ENCODE peak calls at places on chromosomes 12 and 14, in nine cellular contexts. A is A549, J is stomach, V is uterus, P is heart left ventricle, C is Peyer's patch, L is upper lobe of left lung, H is body of pancreas, X is IMR-90. K is an unnamed sample. For H3K4me1, the result is how much of the 10 kb centered on the place peaks cover.

GRCh38 chr12:105033851-105034250 is 47.7 kb downstream of the NOPCHAP1 start:
- DNase-seq in H (no peak), V (no peak), X (no peak), J (no peak), A (no peak), P (no peak), L (no peak), C (no peak), K (no peak)

GRCh38 chr12:121791671-121792496 is 1.6 kb downstream of the RHOF start:
- DNase-seq in L (peak), P (peak), J (peak), C (peak), X (no peak), V (no peak), H (no peak), A (no peak), K (no peak)

GRCh38 chr12:84508943-84509342 is 403.7 kb downstream of the SLC6A15 start:
- DNase-seq in A (no peak), X (no peak), H (no peak), P (peak), L (peak), V (peak), C (no peak), J (no peak), K (no peak)

GRCh38 chr12:22101749-22102243 is 55.8 kb downstream of the CMAS start:
- DNase-seq in X (peak), C (no peak), P (peak), V (no peak), L (peak), J (no peak), H (peak), A (no peak), K (no peak)

GRCh38 chr12:51866762-51867161 is 18.2 kb upstream of the FIGNL2 start:
- DNase-seq in J (no peak), L (no peak), C (no peak), X (no peak), H (no peak), V (no peak), P (no peak), A (no peak), K (no peak)

GRCh38 chr14:103315368-103315911 is 18.6 kb upstream of the EIF5 start:
- DNase-seq in A (no peak), L (peak), H (peak), C (no peak), V (no peak), P (peak), X (peak), J (no peak), K (peak)

GRCh38 chr12:98373982-98374381 is 141.4 kb upstream of the TMPO start:
- DNase-seq in L (no peak), V (no peak), P (no peak), C (no peak), H (no peak), J (no peak), A (no peak), X (no peak), K (no peak)

GRCh38 chr14:91113829-91114078 is at the start of gene DGLUCY:
- DNase-seq in H (peak), X (peak), A (peak), V (peak), P (peak), L (peak), J (peak), C (no peak), K (peak)

GRCh38 chr12:30719060-30719459 is 23.4 kb upstream of the IPO8 start:
- DNase-seq in X (peak), J (no peak), L (no peak), A (no peak), H (no peak), P (no peak), V (no peak), C (no peak), K (no peak)

GRCh38 chr12:24608637-24609285 is 340.1 kb downstream of the BCAT1 start:
- DNase-seq in J (no peak), P (no peak), X (peak), V (no peak), A (no peak), L (no peak), H (no peak), C (no peak), K (no peak)

GRCh38 chr12:108653922-108654321 is 20.2 kb upstream of the SELPLG start:
- DNase-seq in A (no peak), X (no peak), J (no peak), V (no peak), P (no peak), C (no peak), L (no peak), H (no peak), K (no peak)

GRCh38 chr12:127811988-127812387 is 455.0 kb upstream of the TMEM132C start:
- DNase-seq in V (peak), C (no peak), P (peak), L (no peak), J (no peak), A (no peak), H (peak), X (no peak), K (no peak)

GRCh38 chr12:43766291-43766690 is 7.5 kb downstream of the IRAK4 start:
- DNase-seq in C (no peak), A (no peak), X (peak), L (no peak), J (no peak), P (no peak), V (no peak), H (no peak), K (no peak)

GRCh38 chr14:90645842-90646443 is 170.3 kb downstream of the TTC7B start:
- DNase-seq in L (no peak), C (no peak), P (no peak), X (peak), H (no peak), V (no peak), J (no peak), A (peak), K (no peak)

GRCh38 chr12:39958377-39958776 is 147.5 kb downstream of the SLC2A13 start:
- DNase-seq in A (no peak), P (no peak), L (no peak), C (no peak), V (no peak), X (no peak), J (no peak), H (no peak), K (no peak)

GRCh38 chr14:55389330-55389729 is 22.3 kb downstream of the ATG14 start:
- DNase-seq in J (no peak), H (no peak), C (no peak), X (peak), V (no peak), P (no peak), A (no peak), L (no peak), K (no peak)

GRCh38 chr12:113382206-113382605 is 21.5 kb downstream of the SDS start:
- DNase-seq in H (no peak), P (no peak), J (no peak), V (no peak), L (no peak), X (no peak), C (no peak), A (no peak), K (no peak)

GRCh38 chr14:28412076-28412475 is 354.5 kb upstream of the FOXG1 start:
- DNase-seq in X (no peak), H (no peak), V (no peak), L (no peak), C (no peak), A (no peak), P (no peak), J (no peak), K (no peak)

GRCh38 chr12:18951219-18951618 is 178.3 kb upstream of the PLEKHA5 start:
- DNase-seq in P (no peak), A (no peak), J (no peak), L (no peak), C (no peak), H (no peak), V (no peak), X (no peak), K (no peak)

GRCh38 chr12:131327521-131328488 is 374.1 kb downstream of the ADGRD1 start:
- DNase-seq in C (no peak), X (no peak), V (no peak), A (peak), L (no peak), H (no peak), J (no peak), P (no peak), K (no peak)

GRCh38 chr14:49641697-49642129 is 6.7 kb upstream of the DNAAF2 start:
- DNase-seq in X (peak), H (peak), C (peak), P (peak), J (peak), A (no peak), V (no peak), L (peak), K (no peak)

GRCh38 chr14:33516898-33517436 is 433.9 kb downstream of the EGLN3 start:
- DNase-seq in A (no peak), L (no peak), X (no peak), H (no peak), P (no peak), V (no peak), C (no peak), J (no peak), K (no peak)

GRCh38 chr12:94973202-94973601 is 30.3 kb downstream of the NDUFA12 start:
- DNase-seq in P (no peak), V (no peak), L (no peak), X (peak), J (no peak), C (no peak), A (no peak), H (no peak), K (no peak)

GRCh38 chr12:132275110-132275531 is 54.3 kb downstream of the GALNT9 start:
- DNase-seq in J (peak), P (no peak), A (peak), V (no peak), L (peak), C (no peak), H (peak), X (peak), K (no peak)

GRCh38 chr12:8780389-8780788 is 42.0 kb upstream of the A2ML1 start:
- DNase-seq in X (peak), L (no peak), C (no peak), A (peak), V (no peak), P (no peak), J (no peak), H (no peak), K (no peak)

GRCh38 chr12:132404956-132405741 is 75.8 kb upstream of the GALNT9 start:
- DNase-seq in A (no peak), L (no peak), V (no peak), J (no peak), C (no peak), P (peak), H (no peak), X (no peak), K (no peak)

GRCh38 chr12:108046633-108047032 is 82.5 kb upstream of the WSCD2 start:
- DNase-seq in L (no peak), V (peak), X (no peak), A (no peak), P (no peak), H (peak), C (no peak), J (no peak), K (no peak)

GRCh38 chr12:51631591-51631990 is 40.6 kb downstream of the SCN8A start:
- DNase-seq in L (no peak), C (no peak), V (no peak), H (no peak), A (peak), X (peak), P (no peak), J (no peak), K (no peak)

GRCh38 chr12:14836336-14837210 is 6.8 kb downstream of the ART4 start:
- DNase-seq in X (peak), V (no peak), H (no peak), C (no peak), J (no peak), A (peak), L (no peak), P (no peak), K (no peak)

GRCh38 chr12:63867026-63867425 is 22.5 kb downstream of the SRGAP1 start:
- DNase-seq in A (no peak), V (no peak), H (no peak), P (no peak), X (no peak), L (no peak), C (no peak), J (no peak), K (no peak)

GRCh38 chr12:111816065-111816615 is 25.9 kb upstream of the MAPKAPK5 start:
- DNase-seq in X (no peak), P (no peak), H (no peak), J (no peak), A (no peak), L (no peak), C (no peak), V (no peak), K (no peak)

GRCh38 chr12:105414088-105414487 is 83.6 kb downstream of the C12orf75 start:
- DNase-seq in V (no peak), X (no peak), A (no peak), J (no peak), P (no peak), L (no peak), H (no peak), C (no peak), K (no peak)

GRCh38 chr14:103103461-103104388 is 9.2 kb downstream of the EXOC3L4 start:
- DNase-seq in L (peak), X (peak), C (peak), J (peak), V (no peak), P (no peak), A (peak), H (peak), K (no peak)

DNA sequence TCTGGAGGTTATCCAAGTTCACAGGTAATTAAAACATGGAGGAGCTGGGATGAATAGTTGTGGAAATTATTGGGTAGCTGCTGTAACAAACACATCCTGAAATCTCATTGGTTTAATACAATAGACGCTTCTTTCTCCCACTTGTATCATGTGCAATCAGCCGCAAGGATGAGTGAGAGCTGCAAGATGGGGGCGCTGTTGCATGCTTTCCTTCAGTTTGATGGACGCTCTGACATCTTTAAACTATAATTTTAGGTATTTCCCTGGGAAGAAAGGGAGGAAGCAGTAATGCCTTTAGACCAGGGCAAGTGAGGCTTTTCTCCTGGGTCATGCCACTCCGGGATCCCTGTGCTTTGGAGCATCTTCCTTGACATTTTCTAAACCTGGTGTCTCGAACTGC is 178.7 kb downstream of the PAWR start:
- DNase-seq in V (no peak), J (no peak), P (no peak), X (no peak), A (no peak), H (no peak), L (no peak), C (no peak), K (no peak)
- TF ChIP-seq CTCF in V (no peak), J (no peak), P (no peak), X (peak), A (peak), H (no peak), L (no peak), C (no peak), K (no peak)

GRCh38 chr14:68167717-68168087 is 348.1 kb downstream of the RAD51B start:
- DNase-seq in X (no peak), P (no peak), L (no peak), J (no peak), A (no peak), H (no peak), C (no peak), V (no peak), K (no peak)
- H3K4me1 ChIP-seq in X (under half), P (under half), L (under half), J (under half), A (half or more), H (half or more), C (under half), V (under half), K (under half)

GRCh38 chr12:54300732-54301427 is at the start of gene NFE2:
- DNase-seq in J (peak), X (peak), L (peak), H (peak), C (peak), V (peak), P (peak), A (peak), K (no peak)

GRCh38 chr12:54300267-54300731 is 516 bp downstream of the NFE2 start:
- DNase-seq in A (no peak), J (no peak), X (no peak), P (no peak), C (no peak), V (no peak), H (no peak), L (no peak), K (no peak)

GRCh38 chr12:54301428-54302045 is 722 bp upstream of the NFE2 start:
- DNase-seq in V (no peak), A (no peak), L (no peak), P (no peak), X (no peak), H (no peak), C (no peak), J (no peak), K (no peak)

GRCh38 chr12:54306925-54307731 is 6.3 kb upstream of the NFE2 start:
- DNase-seq in P (peak), C (peak), H (peak), L (peak), V (peak), X (no peak), J (peak), A (peak), K (peak)

GRCh38 chr12:54304187-54304810 is 3.5 kb upstream of the NFE2 start:
- DNase-seq in C (peak), P (peak), X (no peak), L (peak), J (peak), A (no peak), H (peak), V (peak), K (no peak)
- TF ChIP-seq POLR2A in C (no peak), P (no peak), X (no peak), L (no peak), J (no peak), A (no peak), H (no peak), V (no peak), K (no peak)

GRCh38 chr14:101313268-101313667 is 248.0 kb upstream of the DIO3 start:
- DNase-seq in V (no peak), L (no peak), J (no peak), C (no peak), X (no peak), A (no peak), H (no peak), P (no peak), K (no peak)
- TF ChIP-seq CTCF in V (no peak), L (no peak), J (no peak), C (no peak), X (no peak), A (no peak), H (no peak), P (no peak), K (no peak)

DNA sequence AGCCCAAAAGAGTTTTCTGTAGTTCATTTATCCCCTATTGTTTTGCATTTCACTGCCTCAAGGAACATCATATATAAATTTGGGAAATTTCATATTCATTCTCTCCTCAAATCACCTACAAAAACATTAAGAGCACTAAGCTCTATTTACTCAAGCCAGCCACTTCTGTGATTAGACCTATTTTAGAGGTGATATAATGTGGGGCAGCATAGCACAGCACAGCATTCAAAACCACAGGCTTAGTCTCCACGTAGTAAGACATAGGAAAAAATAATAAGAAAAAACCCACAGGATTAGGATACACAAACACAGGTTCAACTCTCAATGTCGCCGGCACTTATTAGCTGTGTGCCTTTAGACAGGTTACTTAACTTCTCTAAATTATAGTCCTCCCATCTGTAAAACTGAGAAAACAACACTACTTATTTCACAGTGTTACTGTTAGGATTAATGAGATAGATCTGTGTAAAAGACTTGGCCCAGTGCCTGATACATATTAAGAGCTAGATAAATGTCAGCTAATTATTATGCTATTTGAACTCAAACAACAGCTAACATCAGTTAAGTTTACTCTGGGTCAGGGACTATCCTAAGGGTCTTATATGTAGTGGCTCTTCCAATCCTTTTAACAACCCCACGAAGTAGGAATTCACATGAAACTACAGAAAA is 20.3 kb downstream of the DCAF5 start:
- DNase-seq in L (no peak), P (no peak), H (no peak), V (no peak), X (no peak), C (no peak), A (no peak), J (no peak), K (no peak)
- H3K4me1 ChIP-seq in L (under half), P (half or more), H (under half), V (under half), X (under half), C (under half), A (under half), J (under half), K (under half)

DNA sequence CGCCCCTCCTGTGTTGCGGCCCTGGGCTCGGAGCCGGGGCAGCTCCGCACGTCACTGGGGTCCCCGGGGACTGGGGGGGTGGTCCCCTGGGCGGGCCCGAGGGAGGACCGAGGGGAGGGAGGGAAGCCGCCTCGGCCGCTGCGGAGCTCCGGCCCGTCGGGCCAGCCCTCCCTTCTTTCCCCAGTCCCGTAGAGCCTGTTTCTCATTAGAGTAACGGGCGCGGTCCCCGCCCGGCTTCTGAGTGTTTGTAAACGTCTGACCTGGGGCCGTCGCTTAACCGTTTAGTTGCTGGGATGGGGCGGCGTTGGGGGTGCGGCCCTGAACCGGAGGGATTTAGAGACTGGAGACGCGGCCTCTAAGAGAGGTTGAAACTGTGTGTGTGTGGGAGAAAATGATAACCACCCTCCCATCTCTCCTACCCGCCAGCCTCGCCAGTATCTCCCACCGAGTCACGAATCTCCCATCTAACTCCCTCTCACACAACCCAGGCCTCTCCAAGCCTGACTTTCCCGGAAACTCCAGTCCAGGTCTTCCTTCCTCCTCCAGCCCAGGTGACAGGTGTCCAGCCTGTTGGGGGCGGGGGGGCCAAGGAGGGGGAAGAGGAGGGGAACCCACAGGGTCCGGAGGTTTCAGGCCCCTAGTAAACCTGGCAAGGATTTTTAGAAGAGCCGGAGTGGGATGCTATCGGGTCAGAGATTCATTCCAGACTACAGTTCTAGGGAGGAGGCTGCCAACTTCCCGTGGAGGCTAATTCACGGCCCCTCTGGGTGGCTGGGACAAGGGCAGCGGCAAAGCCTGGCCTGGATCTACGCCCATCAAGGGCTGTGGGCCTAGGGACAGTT is 1.1 kb upstream of the NFATC4 start:
- DNase-seq in H (peak), P (peak), X (peak), V (peak), L (peak), J (peak), C (peak), A (peak), K (peak)
- TF ChIP-seq POLR2A in H (peak), P (peak), X (no peak), V (peak), L (peak), J (no peak), C (peak), A (no peak), K (peak)

DNA sequence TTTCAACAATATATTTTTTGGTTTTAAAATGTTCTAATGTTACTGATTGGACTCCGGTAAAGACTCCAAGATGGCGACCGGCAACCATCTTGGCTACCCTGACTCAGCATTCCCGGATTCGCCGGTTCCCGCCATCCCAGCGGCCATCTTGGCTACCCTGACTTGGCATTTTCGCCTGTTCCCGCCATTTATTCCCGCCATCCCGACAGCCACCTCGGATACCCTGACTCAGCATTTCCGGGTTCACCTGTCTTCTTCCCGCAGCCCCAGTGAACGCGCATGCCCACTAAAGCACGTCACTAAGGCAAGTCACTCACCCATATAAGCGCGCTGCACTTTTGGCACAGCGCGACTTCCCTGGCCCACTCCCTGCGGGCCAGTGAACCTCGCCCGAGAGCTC is 9.0 kb upstream of the LRFN5 start:
- DNase-seq in X (no peak), P (no peak), J (no peak), V (no peak), L (no peak), A (no peak), C (no peak), H (no peak), K (no peak)
- TF ChIP-seq CTCF in X (no peak), P (no peak), J (no peak), V (no peak), L (no peak), A (no peak), C (no peak), H (no peak), K (no peak)

GRCh38 chr12:75818863-75819262 is 212.7 kb downstream of the PHLDA1 start:
- DNase-seq in P (no peak), L (no peak), H (no peak), A (no peak), V (no peak), X (peak), J (no peak), C (no peak), K (no peak)
- H3K4me1 ChIP-seq in P (under half), L (under half), H (under half), A (under half), V (under half), X (under half), J (under half), C (under half), K (under half)